ENCODE peak calls at places on chromosome 2, in five cellular contexts. One of them, this sample, is unnamed.

GRCh38 chr2:143029141-143029540 is 100.1 kb upstream of the ARHGAP15 start:
- DNase-seq in K562: no peak
- DNase-seq in GM12878: no peak
- DNase-seq in GM12891: no peak
- DNase-seq in HepG2: no peak
- DNase-seq in this sample: no peak

GRCh38 chr2:86370579-86370978 is 33.2 kb upstream of the REEP1 start:
- DNase-seq in K562: no peak
- DNase-seq in GM12878: no peak
- DNase-seq in HepG2: no peak
- DNase-seq in GM12891: no peak
- DNase-seq in this sample: no peak

GRCh38 chr2:11564864-11565567 is 31.2 kb downstream of the GREB1 start:
- DNase-seq in K562: no peak
- DNase-seq in GM12891: no peak
- DNase-seq in HepG2: no peak
- DNase-seq in GM12878: no peak
- DNase-seq in this sample: no peak

GRCh38 chr2:102233132-102233884 is 46.5 kb downstream of the IL1RL2 start:
- DNase-seq in K562: no peak
- DNase-seq in GM12891: no peak
- DNase-seq in HepG2: no peak
- DNase-seq in GM12878: no peak
- DNase-seq in this sample: no peak

GRCh38 chr2:241768251-241768711 is 8.3 kb upstream of the GAL3ST2 start:
- DNase-seq in HepG2: no peak
- DNase-seq in K562: no peak
- DNase-seq in GM12878: no peak
- DNase-seq in GM12891: no peak
- DNase-seq in this sample: no peak

GRCh38 chr2:118185210-118186109 is 97.2 kb downstream of the INSIG2 start:
- DNase-seq in K562: peak
- DNase-seq in GM12891: peak
- DNase-seq in GM12878: no peak
- DNase-seq in HepG2: no peak
- DNase-seq in this sample: peak

GRCh38 chr2:25151718-25152117 is 16.7 kb downstream of the POMC start:
- DNase-seq in GM12878: no peak
- DNase-seq in GM12891: no peak
- DNase-seq in K562: no peak
- DNase-seq in HepG2: no peak
- DNase-seq in this sample: no peak

GRCh38 chr2:216235896-216236295 is 126.7 kb downstream of the XRCC5 start:
- DNase-seq in K562: no peak
- DNase-seq in GM12891: no peak
- DNase-seq in HepG2: no peak
- DNase-seq in GM12878: no peak
- DNase-seq in this sample: no peak

GRCh38 chr2:1794821-1795220 is 50.5 kb upstream of the PXDN start:
- DNase-seq in HepG2: no peak
- DNase-seq in GM12891: no peak
- DNase-seq in K562: no peak
- DNase-seq in GM12878: no peak
- DNase-seq in this sample: no peak

GRCh38 chr2:17643031-17643615 is 102.6 kb downstream of the VSNL1 start:
- DNase-seq in K562: peak
- DNase-seq in GM12878: no peak
- DNase-seq in HepG2: peak
- DNase-seq in GM12891: no peak
- DNase-seq in this sample: no peak

GRCh38 chr2:33412920-33413319 is 63.5 kb upstream of the RASGRP3 start:
- DNase-seq in HepG2: peak
- DNase-seq in K562: peak
- DNase-seq in GM12891: no peak
- DNase-seq in GM12878: no peak
- DNase-seq in this sample: no peak

GRCh38 chr2:235542728-235543125 is 48.9 kb downstream of the AGAP1 start:
- DNase-seq in K562: no peak
- DNase-seq in GM12878: no peak
- DNase-seq in GM12891: no peak
- DNase-seq in HepG2: peak
- DNase-seq in this sample: no peak

GRCh38 chr2:26460613-26461031 is 17.3 kb downstream of the OTOF start:
- DNase-seq in HepG2: no peak
- DNase-seq in GM12891: no peak
- DNase-seq in K562: no peak
- DNase-seq in GM12878: no peak
- DNase-seq in this sample: no peak

GRCh38 chr2:136410673-136411072 is 292.7 kb upstream of the CXCR4 start:
- DNase-seq in GM12878: no peak
- DNase-seq in HepG2: no peak
- DNase-seq in K562: no peak
- DNase-seq in GM12891: no peak
- DNase-seq in this sample: no peak

GRCh38 chr2:112920923-112921532 is 10.1 kb downstream of the IL37 start:
- DNase-seq in GM12891: no peak
- DNase-seq in HepG2: no peak
- DNase-seq in K562: peak
- DNase-seq in GM12878: no peak
- DNase-seq in this sample: no peak

GRCh38 chr2:174681983-174682577 is 82.2 kb downstream of the CHRNA1 start:
- DNase-seq in GM12891: peak
- DNase-seq in K562: no peak
- DNase-seq in HepG2: no peak
- DNase-seq in GM12878: no peak
- DNase-seq in this sample: peak

GRCh38 chr2:190755796-190756415 is 107.0 kb downstream of the NAB1 start:
- DNase-seq in GM12878: no peak
- DNase-seq in K562: no peak
- DNase-seq in GM12891: no peak
- DNase-seq in HepG2: no peak
- DNase-seq in this sample: no peak

GRCh38 chr2:115105966-115106365 is 663.5 kb downstream of the DPP10 start:
- DNase-seq in GM12878: no peak
- DNase-seq in HepG2: no peak
- DNase-seq in GM12891: no peak
- DNase-seq in K562: no peak
- DNase-seq in this sample: no peak

GRCh38 chr2:203892207-203892606 is 24.6 kb downstream of the CTLA4 start:
- DNase-seq in HepG2: no peak
- DNase-seq in GM12891: no peak
- DNase-seq in K562: no peak
- DNase-seq in GM12878: no peak
- DNase-seq in this sample: no peak

GRCh38 chr2:1708476-1709334 is 35.6 kb downstream of the PXDN start:
- DNase-seq in K562: no peak
- DNase-seq in HepG2: no peak
- DNase-seq in GM12891: no peak
- DNase-seq in GM12878: no peak
- DNase-seq in this sample: no peak

GRCh38 chr2:24362253-24362652 is 1.9 kb upstream of the ITSN2 start:
- DNase-seq in K562: peak
- DNase-seq in GM12891: no peak
- DNase-seq in GM12878: no peak
- DNase-seq in HepG2: no peak
- DNase-seq in this sample: no peak

GRCh38 chr2:66667288-66667780 is 232.4 kb downstream of the MEIS1 start:
- DNase-seq in GM12878: no peak
- DNase-seq in K562: no peak
- DNase-seq in GM12891: no peak
- DNase-seq in HepG2: no peak
- DNase-seq in this sample: no peak

GRCh38 chr2:20576598-20577115 is 74.2 kb downstream of the HS1BP3 start:
- DNase-seq in HepG2: no peak
- DNase-seq in GM12878: peak
- DNase-seq in GM12891: peak
- DNase-seq in K562: peak
- DNase-seq in this sample: peak

GRCh38 chr2:197932374-197932773 is 128.0 kb downstream of the PLCL1 start:
- DNase-seq in K562: peak
- DNase-seq in HepG2: no peak
- DNase-seq in GM12891: no peak
- DNase-seq in GM12878: no peak
- DNase-seq in this sample: no peak

GRCh38 chr2:237603718-237604362 is 13.3 kb upstream of the RAB17 start:
- DNase-seq in GM12878: peak
- DNase-seq in HepG2: peak
- DNase-seq in GM12891: peak
- DNase-seq in K562: no peak
- DNase-seq in this sample: peak

GRCh38 chr2:10777842-10778723 is 34.5 kb downstream of the PDIA6 start:
- DNase-seq in K562: no peak
- DNase-seq in GM12878: no peak
- DNase-seq in GM12891: no peak
- DNase-seq in HepG2: no peak
- DNase-seq in this sample: no peak

GRCh38 chr2:121664086-121664485 is 14.8 kb upstream of the CLASP1 start:
- DNase-seq in GM12878: no peak
- DNase-seq in GM12891: no peak
- DNase-seq in K562: no peak
- DNase-seq in HepG2: no peak
- DNase-seq in this sample: no peak

GRCh38 chr2:240426797-240427721 is 8.4 kb upstream of the GPC1 start:
- DNase-seq in K562: peak
- DNase-seq in GM12891: no peak
- DNase-seq in GM12878: no peak
- DNase-seq in HepG2: no peak
- DNase-seq in this sample: no peak

GRCh38 chr2:206824993-206825392 is 59.6 kb downstream of the FASTKD2 start:
- DNase-seq in GM12878: no peak
- DNase-seq in HepG2: no peak
- DNase-seq in K562: no peak
- DNase-seq in GM12891: no peak
- DNase-seq in this sample: no peak

GRCh38 chr2:46825958-46826897 is 89.4 kb downstream of the MCFD2 start:
- DNase-seq in K562: no peak
- DNase-seq in GM12891: no peak
- DNase-seq in HepG2: no peak
- DNase-seq in GM12878: no peak
- DNase-seq in this sample: no peak

DNA sequence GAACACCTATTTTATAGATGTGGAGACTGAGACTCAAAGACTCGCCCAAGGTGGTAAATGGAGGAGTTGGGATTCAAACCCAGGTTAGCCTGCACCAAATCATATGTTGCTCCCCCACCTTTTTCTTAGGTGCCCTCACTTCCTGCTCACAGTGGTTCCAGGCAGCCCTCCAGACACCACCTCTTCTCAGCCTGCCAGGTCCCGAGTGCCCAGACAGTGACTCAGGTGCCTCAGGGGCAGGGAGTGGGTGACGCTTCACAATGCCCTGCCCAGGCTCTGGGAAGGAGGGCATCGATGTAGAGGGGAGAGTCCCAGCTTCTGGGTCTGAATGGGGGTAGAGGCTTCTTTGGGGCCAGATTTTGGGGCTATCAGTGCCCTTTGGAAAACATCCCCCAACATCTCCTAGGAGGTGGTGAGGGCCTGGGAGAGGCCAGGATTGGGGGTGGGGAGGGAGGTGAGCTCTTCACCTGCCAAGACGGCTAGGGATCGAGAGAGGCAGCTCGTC is 5.2 kb upstream of the DNAJB2 start:
- DNase-seq in GM12878: no peak
- DNase-seq in HepG2: no peak
- DNase-seq in GM12891: no peak
- DNase-seq in K562: no peak
- DNase-seq in this sample: no peak
- TF ChIP-seq POLR2AphosphoS5 in GM12878: no peak
- TF ChIP-seq POLR2AphosphoS5 in HepG2: no peak
- TF ChIP-seq POLR2AphosphoS5 in GM12891: no peak
- TF ChIP-seq POLR2AphosphoS5 in K562: no peak
- TF ChIP-seq POLR2AphosphoS5 in this sample: no peak

GRCh38 chr2:239401450-239402227 is 819 bp upstream of the HDAC4 start:
- DNase-seq in HepG2: peak
- DNase-seq in GM12878: peak
- DNase-seq in K562: peak
- DNase-seq in GM12891: peak
- DNase-seq in this sample: peak
- TF ChIP-seq POLR2A in HepG2: no peak
- TF ChIP-seq POLR2A in GM12878: peak
- TF ChIP-seq POLR2A in K562: peak
- TF ChIP-seq POLR2A in GM12891: peak
- TF ChIP-seq POLR2A in this sample: peak

GRCh38 chr2:126839711-126840110 is 59.0 kb upstream of the TEX51 start:
- DNase-seq in K562: no peak
- DNase-seq in HepG2: no peak
- DNase-seq in GM12878: no peak
- DNase-seq in GM12891: no peak
- DNase-seq in this sample: no peak

GRCh38 chr2:126835811-126836210 is 62.9 kb upstream of the TEX51 start:
- DNase-seq in HepG2: no peak
- DNase-seq in GM12878: no peak
- DNase-seq in GM12891: no peak
- DNase-seq in K562: no peak
- DNase-seq in this sample: no peak

GRCh38 chr2:126836761-126837679 is 61.7 kb upstream of the TEX51 start:
- DNase-seq in HepG2: no peak
- DNase-seq in GM12878: no peak
- DNase-seq in K562: no peak
- DNase-seq in GM12891: no peak
- DNase-seq in this sample: no peak

GRCh38 chr2:126837926-126838717 is 60.6 kb upstream of the TEX51 start:
- DNase-seq in GM12891: no peak
- DNase-seq in K562: no peak
- DNase-seq in HepG2: no peak
- DNase-seq in GM12878: no peak
- DNase-seq in this sample: no peak

DNA sequence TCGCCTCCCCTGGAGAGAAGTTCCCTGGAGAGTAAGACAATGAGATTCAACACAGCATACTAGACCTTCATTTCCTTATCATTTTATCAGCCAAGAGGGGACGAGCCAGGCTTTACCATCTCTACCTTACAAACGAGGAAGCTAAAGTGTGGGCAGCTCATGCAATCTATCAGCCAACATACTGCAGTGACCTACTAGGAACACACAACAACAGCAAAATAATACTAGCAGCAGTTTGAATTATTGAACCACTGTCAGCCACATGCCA is 60.0 kb upstream of the TEX51 start:
- DNase-seq in K562: no peak
- DNase-seq in HepG2: no peak
- DNase-seq in GM12878: no peak
- DNase-seq in GM12891: no peak
- DNase-seq in this sample: no peak
- TF ChIP-seq TAF1 in K562: no peak
- TF ChIP-seq TAF1 in HepG2: no peak
- TF ChIP-seq TAF1 in GM12878: no peak
- TF ChIP-seq TAF1 in GM12891: no peak
- TF ChIP-seq TAF1 in this sample: no peak

DNA sequence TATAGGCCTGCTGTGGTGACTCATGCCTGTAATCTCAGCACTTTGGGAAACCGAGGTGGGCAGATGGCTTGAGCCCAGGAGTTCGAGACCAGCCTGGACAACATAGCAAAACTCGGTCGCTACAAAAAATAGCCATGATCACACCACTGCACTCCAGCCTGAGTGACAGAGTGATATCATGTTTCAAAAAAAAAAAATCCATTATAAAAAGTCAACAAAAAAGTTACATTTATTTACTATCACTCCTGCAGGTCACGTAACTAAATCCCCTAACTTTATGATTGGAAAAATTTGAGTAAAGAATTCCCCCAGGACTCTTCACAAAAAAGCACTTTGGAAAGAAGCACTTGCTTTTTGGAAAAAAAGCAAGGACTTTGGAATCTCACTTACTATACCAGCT is 46.4 kb upstream of the AGPS start:
- DNase-seq in GM12878: no peak
- DNase-seq in GM12891: no peak
- DNase-seq in HepG2: no peak
- DNase-seq in K562: no peak
- DNase-seq in this sample: no peak
- TF ChIP-seq POLR2AphosphoS5 in GM12878: no peak
- TF ChIP-seq POLR2AphosphoS5 in GM12891: no peak
- TF ChIP-seq POLR2AphosphoS5 in HepG2: no peak
- TF ChIP-seq POLR2AphosphoS5 in K562: no peak
- TF ChIP-seq POLR2AphosphoS5 in this sample: no peak